ENCODE peak calls at places on chromosomes 1 and 21, in five cellular contexts. G, J, T, U and H are unnamed samples.

GRCh38 chr1:52917156-52917555 is 4.4 kb downstream of the ECHDC2 start:
- DNase-seq in G (no peak), J (no peak), T (no peak), U (no peak), H (no peak)

GRCh38 chr21:36008505-36008904 is 51.8 kb downstream of the SETD4 start:
- DNase-seq in G (no peak), J (no peak), T (no peak), U (no peak), H (no peak)

GRCh38 chr1:2966940-2967725 is 54.1 kb upstream of the ACTRT2 start:
- DNase-seq in G (no peak), J (no peak), T (no peak), U (peak; percentile 60), H (peak; percentile 55)

GRCh38 chr21:39527067-39527595 is 75.4 kb downstream of the SH3BGR start:
- DNase-seq in G (no peak), J (no peak), T (no peak), U (no peak), H (no peak)

GRCh38 chr1:215983680-215984079 is 416.6 kb downstream of the KCTD3 start:
- DNase-seq in G (no peak), J (no peak), T (no peak), U (no peak), H (no peak)

GRCh38 chr1:183454377-183454776 is 17.9 kb upstream of the SMG7 start:
- DNase-seq in G (no peak), J (no peak), T (no peak), U (no peak), H (no peak)

GRCh38 chr1:201140235-201140940 is 13.4 kb upstream of the ASCL5 start:
- DNase-seq in G (no peak), J (no peak), T (no peak), U (peak; percentile 48), H (no peak)

GRCh38 chr1:222097646-222098045 is 355.8 kb upstream of the DUSP10 start:
- DNase-seq in G (no peak), J (no peak), T (no peak), U (no peak), H (no peak)

GRCh38 chr1:59100975-59101374 is 195.9 kb upstream of the FGGY start:
- DNase-seq in G (no peak), J (no peak), T (no peak), U (no peak), H (no peak)
- H3K27ac ChIP-seq in G (no peak overlapping the region), J (no peak overlapping the region), T (no peak overlapping the region), U (no peak overlapping the region), H (no peak overlapping the region)

GRCh38 chr1:204714194-204714860 is 28.8 kb upstream of the LRRN2 start:
- DNase-seq in G (no peak), J (no peak), T (no peak), U (no peak), H (no peak)
- H3K27ac ChIP-seq in G (no peak overlapping the region), J (no peak overlapping the region), T (no peak overlapping the region), U (no peak overlapping the region), H (no peak overlapping the region)

GRCh38 chr1:180609643-180610555 is 21.9 kb upstream of the XPR1 start:
- DNase-seq in G (no peak), J (no peak), T (no peak), U (no peak), H (no peak)

GRCh38 chr1:180614746-180615145 is 17.1 kb upstream of the XPR1 start:
- DNase-seq in G (no peak), J (no peak), T (no peak), U (no peak), H (no peak)

GRCh38 chr1:180611016-180611930 is 20.5 kb upstream of the XPR1 start:
- DNase-seq in G (no peak), J (no peak), T (no peak), U (no peak), H (no peak)

GRCh38 chr1:180612591-180612990 is 19.2 kb upstream of the XPR1 start:
- DNase-seq in G (no peak), J (no peak), T (no peak), U (no peak), H (no peak)

GRCh38 chr1:180610556-180611015 is 21.2 kb upstream of the XPR1 start:
- DNase-seq in G (no peak), J (no peak), T (no peak), U (no peak), H (no peak)
- H3K27ac ChIP-seq in G (no peak overlapping the region), J (no peak overlapping the region), T (peak overlapping the region; percentile 80), U (no peak overlapping the region), H (no peak overlapping the region)

DNA sequence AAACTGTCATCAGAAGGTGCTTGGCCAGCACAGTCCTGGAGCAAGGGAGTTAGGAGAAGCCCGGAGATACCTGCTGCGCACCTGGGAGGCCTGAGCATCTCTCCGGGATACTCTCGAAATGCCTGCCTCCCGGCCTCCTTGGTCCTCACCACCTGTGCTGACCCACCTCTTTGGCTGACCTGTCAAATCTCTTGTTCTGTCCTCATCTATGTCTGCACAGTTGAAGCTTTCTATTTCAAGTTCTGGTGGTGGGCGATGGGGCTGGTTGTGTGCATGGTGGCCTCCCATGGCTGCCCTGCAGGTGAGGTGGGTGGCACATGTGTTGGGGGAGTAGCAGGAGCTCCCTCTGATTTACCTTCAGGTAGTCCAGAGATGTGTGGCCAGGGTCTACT is 52.5 kb downstream of the NENF start:
- DNase-seq in G (no peak), J (no peak), T (no peak), U (no peak), H (no peak)
- H3K27ac ChIP-seq in G (no peak overlapping the region), J (no peak overlapping the region), T (no peak overlapping the region), U (no peak overlapping the region), H (no peak overlapping the region)

GRCh38 chr1:85025940-85026339 is 22.4 kb downstream of the MCOLN3 start:
- DNase-seq in G (no peak), J (no peak), T (no peak), U (no peak), H (no peak)
- H3K27ac ChIP-seq in G (no peak overlapping the region), J (no peak overlapping the region), T (no peak overlapping the region), U (no peak overlapping the region), H (no peak overlapping the region)

DNA sequence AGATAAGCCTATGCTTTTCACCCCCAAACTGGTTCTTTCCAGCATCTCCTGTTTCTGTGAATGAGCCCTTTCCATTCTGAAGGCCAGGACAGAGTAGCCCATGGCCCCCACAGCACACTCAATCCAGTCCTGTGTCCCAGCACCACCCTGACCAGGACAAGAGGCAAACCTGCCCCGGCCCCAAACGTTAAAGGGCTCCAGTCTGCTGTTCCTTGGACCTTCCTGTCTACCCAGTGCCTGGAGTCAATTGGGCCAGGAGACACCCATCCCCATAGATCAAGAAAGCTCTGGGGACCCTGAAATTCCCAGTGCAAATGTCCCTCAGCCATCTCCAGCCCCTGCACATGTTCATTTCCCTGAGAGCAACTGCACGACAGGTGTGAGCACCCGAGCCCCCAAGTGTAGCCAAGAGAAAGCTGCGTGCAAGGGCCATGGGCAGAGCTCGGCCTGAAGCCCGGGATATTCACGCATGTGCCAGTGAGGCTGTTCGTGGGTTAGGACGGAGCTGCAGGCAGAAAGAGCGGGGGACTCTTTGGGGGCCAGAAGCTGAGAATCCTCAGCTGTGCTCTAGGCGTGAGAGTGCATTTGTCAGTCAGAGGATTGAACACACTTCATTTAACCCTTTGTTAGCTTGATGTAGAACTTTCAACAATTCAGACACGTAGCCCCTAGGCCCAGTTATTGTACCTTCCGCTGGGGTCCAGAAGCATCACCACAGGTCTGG is 4.2 kb upstream of the RIPK4 start:
- DNase-seq in G (no peak), J (no peak), T (no peak), U (no peak), H (no peak)
- H3K27ac ChIP-seq in G (no peak overlapping the region), J (no peak overlapping the region), T (no peak overlapping the region), U (no peak overlapping the region), H (no peak overlapping the region)